ENCODE peak calls at places on chromosome 7, in seven cellular contexts. Y is GM10248; H is IMR-90; E is A549; K is HFF-Myc; F is CD8-positive, alpha-beta T cell; M is AG09309. B is an unnamed sample.

GRCh38 chr7:29989257-29989995 is at the start of gene SCRN1:
- DNase-seq in Y (peak), E (peak), M (no peak), F (peak), K (no peak), H (peak), B (no peak)

GRCh38 chr7:116449950-116450349 is 49.6 kb upstream of the CAV2 start:
- DNase-seq in Y (no peak), H (no peak), M (no peak), K (no peak), F (no peak), E (no peak), B (no peak)

GRCh38 chr7:18900236-18900635 is 217.2 kb downstream of the TWIST1 start:
- DNase-seq in F (no peak), E (no peak), H (no peak), K (no peak), Y (no peak), M (no peak), B (no peak)

GRCh38 chr7:118492466-118492865 is 268.0 kb downstream of the ANKRD7 start:
- DNase-seq in E (no peak), Y (no peak), K (no peak), F (no peak), M (no peak), H (no peak), B (no peak)

GRCh38 chr7:73822319-73823173 is 8.2 kb upstream of the CLDN4 start:
- DNase-seq in F (no peak), M (peak), Y (no peak), K (peak), H (peak), E (peak), B (peak)

GRCh38 chr7:6306471-6306870 is 34.0 kb upstream of the CYTH3 start:
- DNase-seq in Y (no peak), F (no peak), E (peak), M (no peak), K (peak), H (peak), B (no peak)

GRCh38 chr7:157133304-157133703 is 5.4 kb upstream of the UBE3C start:
- DNase-seq in M (no peak), Y (no peak), E (no peak), H (no peak), F (no peak), K (no peak), B (no peak)

GRCh38 chr7:67301667-67302066 is 305.0 kb downstream of the TYW1 start:
- DNase-seq in H (peak), F (no peak), E (no peak), K (no peak), Y (no peak), M (no peak), B (no peak)

GRCh38 chr7:125412890-125413665 is 483.5 kb upstream of the POT1 start:
- DNase-seq in F (no peak), M (no peak), Y (no peak), H (no peak), K (no peak), E (no peak), B (no peak)

GRCh38 chr7:155455776-155456516 is 2.0 kb upstream of the EN2 start:
- DNase-seq in H (no peak), F (no peak), K (no peak), M (no peak), Y (no peak), E (no peak), B (no peak)

GRCh38 chr7:1611708-1612241 is 41.9 kb upstream of the PSMG3 start:
- DNase-seq in M (peak), Y (no peak), E (peak), H (peak), K (peak), F (no peak), B (peak)

GRCh38 chr7:31043035-31043434 is 9.1 kb upstream of the ADCYAP1R1 start:
- DNase-seq in M (no peak), K (no peak), H (no peak), F (no peak), Y (no peak), E (no peak), B (no peak)

GRCh38 chr7:19110778-19111175 is 6.7 kb downstream of the TWIST1 start:
- DNase-seq in Y (no peak), H (no peak), F (no peak), K (no peak), M (no peak), E (no peak), B (no peak)

GRCh38 chr7:114944742-114945625 is 23.1 kb downstream of the MDFIC start:
- DNase-seq in H (peak), Y (no peak), E (no peak), F (no peak), M (peak), K (peak), B (peak)

GRCh38 chr7:3722396-3722846 is 421.4 kb downstream of the SDK1 start:
- DNase-seq in K (no peak), F (peak), M (no peak), E (peak), H (peak), Y (no peak), B (no peak)

GRCh38 chr7:141115949-141116348 is 42.1 kb downstream of the TMEM178B start:
- DNase-seq in F (no peak), H (no peak), E (no peak), Y (no peak), M (no peak), K (no peak), B (no peak)

GRCh38 chr7:3597243-3597642 is 296.2 kb downstream of the SDK1 start:
- DNase-seq in M (no peak), E (no peak), Y (no peak), F (no peak), H (no peak), K (no peak), B (no peak)

GRCh38 chr7:124088590-124088989 is 55.7 kb upstream of the TMEM229A start:
- DNase-seq in M (no peak), Y (no peak), K (no peak), F (no peak), H (no peak), E (no peak), B (no peak)

GRCh38 chr7:42269161-42269560 is 32.2 kb upstream of the GLI3 start:
- DNase-seq in K (no peak), M (no peak), Y (no peak), F (no peak), E (no peak), H (no peak), B (no peak)

GRCh38 chr7:47103498-47104205 is 478.3 kb downstream of the TNS3 start:
- DNase-seq in H (no peak), Y (no peak), F (no peak), K (no peak), M (no peak), E (no peak), B (no peak)

GRCh38 chr7:138979226-138979979 is 1.8 kb downstream of the KIAA1549 start:
- DNase-seq in E (peak), M (no peak), K (no peak), H (peak), Y (no peak), F (no peak), B (no peak)
- TF ChIP-seq CTCF in E (no peak), M (no peak), K (no peak), H (no peak), Y (no peak), F (no peak), B (no peak)

DNA sequence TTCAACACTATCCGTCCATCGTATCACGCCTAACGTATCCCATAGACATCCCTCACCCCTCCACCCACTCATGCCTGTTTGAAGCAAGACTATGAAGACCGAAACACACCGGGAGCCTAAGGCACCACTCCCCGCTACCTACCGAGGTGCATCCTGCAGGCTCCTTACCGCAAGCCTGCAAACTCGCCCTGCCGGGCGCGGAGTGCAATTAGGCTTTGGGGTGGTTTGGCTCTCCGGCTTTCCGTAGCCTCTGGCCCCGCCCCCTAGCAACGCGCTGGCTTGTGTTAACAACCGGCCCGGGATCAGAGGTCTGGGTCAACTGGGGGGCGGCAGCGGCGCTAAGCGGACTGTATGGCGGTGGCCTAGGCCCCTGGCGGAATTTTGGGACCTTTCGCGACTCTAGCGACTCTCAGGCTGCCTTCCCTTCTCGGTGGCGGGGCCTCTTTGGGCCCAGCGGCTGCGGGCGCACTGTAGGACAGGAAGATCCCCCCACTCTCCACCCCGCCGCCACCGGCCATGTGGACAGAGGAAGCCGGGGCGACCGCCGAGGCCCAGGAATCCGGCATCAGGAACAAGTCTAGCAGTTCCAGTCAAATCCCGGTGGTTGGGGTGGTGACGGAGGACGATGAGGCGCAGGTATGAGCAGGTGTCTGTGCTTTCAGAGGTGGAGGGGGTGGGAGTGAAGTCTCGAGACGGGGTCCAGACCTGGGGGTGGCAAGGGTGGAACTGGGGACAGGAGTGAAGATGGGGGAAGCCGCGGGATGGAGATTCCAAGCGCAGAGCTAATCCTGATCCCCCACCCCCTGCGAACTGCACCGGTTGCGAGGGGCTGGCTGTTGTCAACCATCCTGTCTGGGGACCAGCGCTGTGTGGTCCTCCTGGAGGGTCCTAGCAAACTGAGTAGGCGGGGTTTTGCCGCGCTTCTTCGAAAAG is at the start of gene CFAP69:
- DNase-seq in F (peak), H (peak), Y (peak), K (peak), E (peak), M (no peak), B (peak)
- TF ChIP-seq CTCF in F (peak), H (peak), Y (no peak), K (peak), E (no peak), M (peak), B (peak)

GRCh38 chr7:131067220-131067619 is 260.5 kb upstream of the MKLN1 start:
- DNase-seq in H (no peak), Y (no peak), K (no peak), F (no peak), E (no peak), M (no peak), B (no peak)

GRCh38 chr7:131066635-131067034 is 261.0 kb upstream of the MKLN1 start:
- DNase-seq in H (peak), K (no peak), Y (no peak), M (no peak), F (no peak), E (peak), B (no peak)

GRCh38 chr7:131071786-131072504 is 255.7 kb upstream of the MKLN1 start:
- DNase-seq in E (peak), H (peak), K (no peak), M (no peak), Y (no peak), F (no peak), B (peak)

GRCh38 chr7:131072505-131073091 is 255.1 kb upstream of the MKLN1 start:
- DNase-seq in K (no peak), M (no peak), F (no peak), H (peak), Y (no peak), E (peak), B (no peak)

GRCh38 chr7:131068604-131069021 is 259.1 kb upstream of the MKLN1 start:
- DNase-seq in H (peak), E (no peak), K (no peak), F (no peak), Y (no peak), M (no peak), B (no peak)
- TF ChIP-seq CTCF in H (peak), E (no peak), K (peak), F (no peak), Y (peak), M (peak), B (peak)

DNA sequence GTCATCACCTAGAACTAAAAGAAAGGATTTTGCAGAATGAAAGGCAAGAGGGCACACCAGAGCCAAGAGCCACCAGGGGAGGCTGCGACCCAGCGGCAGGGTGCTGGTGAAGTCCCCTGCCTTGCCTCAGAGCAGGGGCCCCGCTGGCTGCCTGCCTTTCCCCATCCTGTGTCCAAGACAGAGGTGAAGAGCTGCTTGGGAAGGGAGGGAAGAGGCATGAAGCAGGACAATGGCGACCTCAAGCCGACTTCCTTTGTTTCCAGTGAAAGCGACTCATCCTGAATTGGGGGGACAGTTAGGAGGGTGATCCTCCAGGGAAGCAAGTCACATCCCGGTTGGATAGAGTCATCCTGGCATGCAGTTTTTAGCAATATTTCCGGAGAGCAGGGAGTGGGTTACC is 255.5 kb upstream of the YAE1 start:
- DNase-seq in F (no peak), H (no peak), K (no peak), Y (no peak), M (no peak), E (no peak), B (no peak)
- TF ChIP-seq CTCF in F (no peak), H (no peak), K (no peak), Y (no peak), M (no peak), E (no peak), B (no peak)

DNA sequence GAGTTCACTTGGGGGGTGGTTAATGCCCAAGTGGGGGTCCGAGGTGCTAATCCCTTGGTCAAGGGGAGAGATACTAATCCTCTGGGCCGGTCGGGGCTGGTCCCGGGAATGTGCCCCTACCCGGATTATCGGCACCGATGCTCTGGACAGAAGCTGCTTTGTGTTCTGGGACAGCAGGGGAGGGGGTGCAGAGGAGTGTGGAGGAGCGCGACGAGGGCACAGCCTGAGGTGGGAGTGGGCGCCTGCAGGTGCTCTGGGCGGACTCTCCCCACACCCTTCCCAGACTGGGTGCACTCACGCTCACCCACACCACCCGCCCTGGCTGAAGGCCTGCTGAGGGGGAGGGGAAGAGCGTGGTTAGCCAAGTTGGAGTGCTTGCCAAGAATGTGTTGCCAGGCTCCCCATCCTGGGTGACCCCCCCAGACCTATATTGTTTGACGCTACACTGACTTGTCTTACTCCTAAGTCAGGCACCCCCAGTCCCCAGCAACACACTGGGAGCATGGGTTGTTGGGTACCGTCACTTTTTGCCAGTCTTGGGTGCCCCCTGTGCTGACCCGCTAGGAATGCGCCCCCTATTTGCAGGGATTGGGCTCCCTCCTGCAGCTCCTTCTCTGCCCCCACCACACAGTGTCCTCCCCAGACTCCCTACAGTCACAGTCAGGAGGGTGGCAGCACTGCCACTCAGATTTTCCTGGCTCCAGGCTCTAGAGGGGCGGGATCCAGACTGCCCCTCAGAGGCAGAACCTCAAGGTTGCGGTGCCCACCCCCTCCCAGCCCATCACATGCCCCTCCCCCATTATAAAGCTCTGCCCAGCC is 1.2 kb downstream of the SLC4A2 start:
- DNase-seq in K (no peak), F (no peak), E (peak), M (no peak), H (no peak), Y (no peak), B (no peak)
- TF ChIP-seq CTCF in K (peak), F (no peak), E (peak), M (peak), H (peak), Y (no peak), B (no peak)

GRCh38 chr7:5045558-5046396 is at the start of gene RBAK:
- DNase-seq in Y (peak), K (peak), E (peak), M (peak), F (peak), H (peak), B (peak)
- TF ChIP-seq CTCF in Y (no peak), K (no peak), E (no peak), M (no peak), F (no peak), H (no peak), B (no peak)